ENCODE peak calls at places on chromosomes 5 and 9, in ten cellular contexts. One of them, this sample, is unnamed. For H3K27me3 and H3K9me3, the result is how much of the 10 kb centered on the place peaks cover.

GRCh38 chr9:16671591-16672137 is 198.8 kb downstream of the BNC2 start:
- DNase-seq in aorta: no peak
- DNase-seq in CD4-positive, alpha-beta T cell: no peak
- DNase-seq in tibial artery: no peak
- DNase-seq in SJSA1: no peak
- DNase-seq in CD8-positive, alpha-beta memory T cell: no peak
- DNase-seq in astrocyte: peak
- DNase-seq in ovary: no peak
- DNase-seq in mammary epithelial cell: peak
- DNase-seq in PC-3: peak
- DNase-seq in this sample: no peak

GRCh38 chr9:76887951-76888350 is 18.0 kb downstream of the PRUNE2 start:
- DNase-seq in aorta: no peak
- DNase-seq in CD4-positive, alpha-beta T cell: no peak
- DNase-seq in tibial artery: no peak
- DNase-seq in SJSA1: no peak
- DNase-seq in CD8-positive, alpha-beta memory T cell: no peak
- DNase-seq in astrocyte: no peak
- DNase-seq in ovary: no peak
- DNase-seq in mammary epithelial cell: no peak
- DNase-seq in PC-3: no peak
- DNase-seq in this sample: no peak

GRCh38 chr9:130239741-130240241 is 25.8 kb upstream of the HMCN2 start:
- DNase-seq in aorta: peak
- DNase-seq in CD4-positive, alpha-beta T cell: no peak
- DNase-seq in tibial artery: no peak
- DNase-seq in SJSA1: no peak
- DNase-seq in CD8-positive, alpha-beta memory T cell: no peak
- DNase-seq in astrocyte: no peak
- DNase-seq in ovary: no peak
- DNase-seq in mammary epithelial cell: no peak
- DNase-seq in PC-3: no peak
- DNase-seq in this sample: peak

GRCh38 chr5:58294598-58295298 is 165.1 kb downstream of the PLK2 start:
- DNase-seq in aorta: no peak
- DNase-seq in CD4-positive, alpha-beta T cell: no peak
- DNase-seq in tibial artery: no peak
- DNase-seq in SJSA1: no peak
- DNase-seq in CD8-positive, alpha-beta memory T cell: no peak
- DNase-seq in astrocyte: peak
- DNase-seq in ovary: no peak
- DNase-seq in mammary epithelial cell: peak
- DNase-seq in PC-3: peak
- DNase-seq in this sample: no peak

GRCh38 chr9:81032030-81032572 is 657.2 kb downstream of the TLE1 start:
- DNase-seq in aorta: peak
- DNase-seq in CD4-positive, alpha-beta T cell: no peak
- DNase-seq in tibial artery: peak
- DNase-seq in SJSA1: peak
- DNase-seq in CD8-positive, alpha-beta memory T cell: no peak
- DNase-seq in astrocyte: peak
- DNase-seq in ovary: peak
- DNase-seq in mammary epithelial cell: peak
- DNase-seq in PC-3: peak
- DNase-seq in this sample: no peak

GRCh38 chr9:32954642-32955041 is 46.8 kb downstream of the APTX start:
- DNase-seq in aorta: no peak
- DNase-seq in CD4-positive, alpha-beta T cell: no peak
- DNase-seq in tibial artery: no peak
- DNase-seq in SJSA1: no peak
- DNase-seq in CD8-positive, alpha-beta memory T cell: no peak
- DNase-seq in astrocyte: peak
- DNase-seq in ovary: no peak
- DNase-seq in mammary epithelial cell: no peak
- DNase-seq in PC-3: no peak
- DNase-seq in this sample: no peak

GRCh38 chr9:122389799-122390481 is 19.1 kb downstream of the PTGS1 start:
- DNase-seq in aorta: no peak
- DNase-seq in CD4-positive, alpha-beta T cell: no peak
- DNase-seq in tibial artery: no peak
- DNase-seq in SJSA1: no peak
- DNase-seq in CD8-positive, alpha-beta memory T cell: no peak
- DNase-seq in astrocyte: peak
- DNase-seq in ovary: no peak
- DNase-seq in mammary epithelial cell: peak
- DNase-seq in PC-3: peak
- DNase-seq in this sample: no peak

GRCh38 chr9:134526798-134527492 is 114.7 kb upstream of the COL5A1 start:
- DNase-seq in aorta: peak
- DNase-seq in CD4-positive, alpha-beta T cell: no peak
- DNase-seq in tibial artery: no peak
- DNase-seq in SJSA1: no peak
- DNase-seq in CD8-positive, alpha-beta memory T cell: no peak
- DNase-seq in astrocyte: no peak
- DNase-seq in ovary: no peak
- DNase-seq in mammary epithelial cell: no peak
- DNase-seq in PC-3: no peak
- DNase-seq in this sample: no peak

GRCh38 chr5:11182441-11183080 is 421.5 kb upstream of the DAP start:
- DNase-seq in aorta: no peak
- DNase-seq in CD4-positive, alpha-beta T cell: no peak
- DNase-seq in tibial artery: no peak
- DNase-seq in SJSA1: peak
- DNase-seq in CD8-positive, alpha-beta memory T cell: no peak
- DNase-seq in astrocyte: peak
- DNase-seq in ovary: no peak
- DNase-seq in mammary epithelial cell: no peak
- DNase-seq in PC-3: peak
- DNase-seq in this sample: no peak

GRCh38 chr5:157267766-157268480 is 2.0 kb downstream of the CYFIP2 start:
- DNase-seq in aorta: no peak
- DNase-seq in CD4-positive, alpha-beta T cell: no peak
- DNase-seq in tibial artery: no peak
- DNase-seq in SJSA1: no peak
- DNase-seq in CD8-positive, alpha-beta memory T cell: no peak
- DNase-seq in astrocyte: no peak
- DNase-seq in ovary: no peak
- DNase-seq in mammary epithelial cell: no peak
- DNase-seq in PC-3: peak
- DNase-seq in this sample: no peak

GRCh38 chr9:36721846-36722588 is 149.3 kb downstream of the MELK start:
- DNase-seq in aorta: no peak
- DNase-seq in CD4-positive, alpha-beta T cell: no peak
- DNase-seq in tibial artery: no peak
- DNase-seq in SJSA1: no peak
- DNase-seq in CD8-positive, alpha-beta memory T cell: no peak
- DNase-seq in astrocyte: no peak
- DNase-seq in ovary: peak
- DNase-seq in mammary epithelial cell: no peak
- DNase-seq in PC-3: no peak
- DNase-seq in this sample: no peak

GRCh38 chr5:52177193-52177592 is 610.5 kb upstream of the ITGA1 start:
- DNase-seq in aorta: no peak
- DNase-seq in CD4-positive, alpha-beta T cell: no peak
- DNase-seq in tibial artery: no peak
- DNase-seq in SJSA1: no peak
- DNase-seq in CD8-positive, alpha-beta memory T cell: no peak
- DNase-seq in astrocyte: no peak
- DNase-seq in ovary: no peak
- DNase-seq in mammary epithelial cell: no peak
- DNase-seq in PC-3: no peak
- DNase-seq in this sample: no peak

GRCh38 chr9:33331411-33331891 is 41.1 kb downstream of the NFX1 start:
- DNase-seq in aorta: no peak
- DNase-seq in CD4-positive, alpha-beta T cell: no peak
- DNase-seq in tibial artery: no peak
- DNase-seq in SJSA1: no peak
- DNase-seq in CD8-positive, alpha-beta memory T cell: no peak
- DNase-seq in astrocyte: peak
- DNase-seq in ovary: no peak
- DNase-seq in mammary epithelial cell: no peak
- DNase-seq in PC-3: no peak
- DNase-seq in this sample: no peak

GRCh38 chr5:130206686-130207085 is 302.4 kb downstream of the CHSY3 start:
- DNase-seq in aorta: no peak
- DNase-seq in CD4-positive, alpha-beta T cell: no peak
- DNase-seq in tibial artery: no peak
- DNase-seq in SJSA1: no peak
- DNase-seq in CD8-positive, alpha-beta memory T cell: no peak
- DNase-seq in astrocyte: no peak
- DNase-seq in ovary: no peak
- DNase-seq in mammary epithelial cell: no peak
- DNase-seq in PC-3: peak
- DNase-seq in this sample: no peak

GRCh38 chr5:139181835-139182452 is 16.2 kb downstream of the SIL1 start:
- DNase-seq in aorta: no peak
- DNase-seq in CD4-positive, alpha-beta T cell: no peak
- DNase-seq in tibial artery: no peak
- DNase-seq in SJSA1: no peak
- DNase-seq in CD8-positive, alpha-beta memory T cell: no peak
- DNase-seq in astrocyte: peak
- DNase-seq in ovary: no peak
- DNase-seq in mammary epithelial cell: peak
- DNase-seq in PC-3: peak
- DNase-seq in this sample: no peak

GRCh38 chr9:89493671-89494070 is 4.2 kb downstream of the SEMA4D start:
- DNase-seq in aorta: no peak
- DNase-seq in CD4-positive, alpha-beta T cell: no peak
- DNase-seq in tibial artery: no peak
- DNase-seq in SJSA1: no peak
- DNase-seq in CD8-positive, alpha-beta memory T cell: no peak
- DNase-seq in astrocyte: no peak
- DNase-seq in ovary: no peak
- DNase-seq in mammary epithelial cell: no peak
- DNase-seq in PC-3: no peak
- DNase-seq in this sample: no peak

GRCh38 chr5:131749138-131749537 is 47.7 kb downstream of the FNIP1 start:
- DNase-seq in aorta: no peak
- DNase-seq in CD4-positive, alpha-beta T cell: no peak
- DNase-seq in tibial artery: no peak
- DNase-seq in SJSA1: no peak
- DNase-seq in CD8-positive, alpha-beta memory T cell: no peak
- DNase-seq in astrocyte: peak
- DNase-seq in ovary: no peak
- DNase-seq in mammary epithelial cell: peak
- DNase-seq in PC-3: peak
- DNase-seq in this sample: no peak

GRCh38 chr5:95927927-95928723 is 33.5 kb downstream of the ELL2 start:
- DNase-seq in aorta: no peak
- DNase-seq in CD4-positive, alpha-beta T cell: no peak
- DNase-seq in tibial artery: no peak
- DNase-seq in SJSA1: no peak
- DNase-seq in CD8-positive, alpha-beta memory T cell: no peak
- DNase-seq in astrocyte: no peak
- DNase-seq in ovary: no peak
- DNase-seq in mammary epithelial cell: no peak
- DNase-seq in PC-3: no peak
- DNase-seq in this sample: no peak

GRCh38 chr5:80147119-80147815 is 108.6 kb downstream of the SERINC5 start:
- DNase-seq in aorta: no peak
- DNase-seq in CD4-positive, alpha-beta T cell: no peak
- DNase-seq in tibial artery: no peak
- DNase-seq in SJSA1: no peak
- DNase-seq in CD8-positive, alpha-beta memory T cell: no peak
- DNase-seq in astrocyte: no peak
- DNase-seq in ovary: no peak
- DNase-seq in mammary epithelial cell: no peak
- DNase-seq in PC-3: no peak
- DNase-seq in this sample: no peak
- H3K27ac ChIP-seq in aorta: no peak
- H3K27ac ChIP-seq in CD4-positive, alpha-beta T cell: no peak
- H3K27ac ChIP-seq in tibial artery: no peak
- H3K27ac ChIP-seq in SJSA1: no peak
- H3K27ac ChIP-seq in CD8-positive, alpha-beta memory T cell: no peak
- H3K27ac ChIP-seq in astrocyte: no peak
- H3K27ac ChIP-seq in ovary: no peak
- H3K27ac ChIP-seq in mammary epithelial cell: no peak
- H3K27ac ChIP-seq in PC-3: no peak
- H3K27ac ChIP-seq in this sample: no peak

GRCh38 chr9:113876806-113877236 is 712 bp downstream of the ZNF618 start:
- DNase-seq in aorta: no peak
- DNase-seq in CD4-positive, alpha-beta T cell: no peak
- DNase-seq in tibial artery: no peak
- DNase-seq in SJSA1: peak
- DNase-seq in CD8-positive, alpha-beta memory T cell: no peak
- DNase-seq in astrocyte: no peak
- DNase-seq in ovary: no peak
- DNase-seq in mammary epithelial cell: no peak
- DNase-seq in PC-3: peak
- DNase-seq in this sample: no peak
- H3K27me3 ChIP-seq in aorta: under half
- H3K27me3 ChIP-seq in CD4-positive, alpha-beta T cell: under half
- H3K27me3 ChIP-seq in tibial artery: under half
- H3K27me3 ChIP-seq in SJSA1: under half
- H3K27me3 ChIP-seq in CD8-positive, alpha-beta memory T cell: under half
- H3K27me3 ChIP-seq in astrocyte: under half
- H3K27me3 ChIP-seq in ovary: under half
- H3K27me3 ChIP-seq in mammary epithelial cell: under half
- H3K27me3 ChIP-seq in PC-3: under half
- H3K27me3 ChIP-seq in this sample: under half

DNA sequence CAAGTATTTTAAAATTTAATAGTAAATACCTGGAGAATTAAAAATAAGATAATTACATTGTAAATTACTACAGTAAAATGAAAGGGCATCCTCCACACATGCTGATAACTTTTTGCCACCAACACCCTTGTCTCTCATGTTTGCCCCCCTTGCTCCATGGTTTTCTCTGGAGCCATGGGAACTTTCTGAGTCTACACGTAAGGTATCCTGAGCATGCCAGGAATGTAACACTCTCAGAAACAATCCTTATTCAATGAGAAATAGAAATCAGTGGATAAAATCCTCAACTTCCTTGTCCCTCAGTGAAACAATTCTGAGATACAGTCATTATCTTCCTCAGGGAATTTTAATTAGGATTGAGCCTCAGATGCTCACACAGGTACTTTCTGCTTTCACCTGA is 108.9 kb downstream of the IZUMO3 start:
- DNase-seq in aorta: no peak
- DNase-seq in CD4-positive, alpha-beta T cell: no peak
- DNase-seq in tibial artery: no peak
- DNase-seq in SJSA1: no peak
- DNase-seq in CD8-positive, alpha-beta memory T cell: no peak
- DNase-seq in astrocyte: peak
- DNase-seq in ovary: no peak
- DNase-seq in mammary epithelial cell: no peak
- DNase-seq in PC-3: no peak
- DNase-seq in this sample: no peak
- H3K9me3 ChIP-seq in aorta: under half
- H3K9me3 ChIP-seq in CD4-positive, alpha-beta T cell: under half
- H3K9me3 ChIP-seq in tibial artery: under half
- H3K9me3 ChIP-seq in SJSA1: under half
- H3K9me3 ChIP-seq in CD8-positive, alpha-beta memory T cell: under half
- H3K9me3 ChIP-seq in astrocyte: under half
- H3K9me3 ChIP-seq in ovary: under half
- H3K9me3 ChIP-seq in mammary epithelial cell: under half
- H3K9me3 ChIP-seq in PC-3: under half
- H3K9me3 ChIP-seq in this sample: under half

DNA sequence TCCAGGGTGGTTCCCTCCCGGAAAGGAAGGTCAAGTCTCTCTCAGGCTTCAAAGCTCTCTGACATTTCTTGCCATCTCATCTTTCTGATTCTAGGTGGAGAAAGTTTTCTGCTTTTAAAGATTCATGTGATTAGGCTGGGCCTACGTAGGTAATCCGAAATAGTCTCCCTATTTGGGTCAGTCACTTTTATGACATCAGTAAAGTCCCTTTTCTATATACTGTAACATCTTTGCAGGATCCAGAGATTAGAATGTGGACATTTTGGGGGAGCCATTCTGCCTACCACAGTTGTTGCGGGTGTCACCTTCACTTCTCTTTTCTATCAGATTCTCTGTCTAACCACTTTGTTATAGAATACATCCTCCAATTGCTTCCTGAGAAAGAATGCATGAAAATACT is 1.9 kb upstream of the RNF180 start:
- DNase-seq in aorta: no peak
- DNase-seq in CD4-positive, alpha-beta T cell: no peak
- DNase-seq in tibial artery: no peak
- DNase-seq in SJSA1: no peak
- DNase-seq in CD8-positive, alpha-beta memory T cell: no peak
- DNase-seq in astrocyte: no peak
- DNase-seq in ovary: no peak
- DNase-seq in mammary epithelial cell: no peak
- DNase-seq in PC-3: no peak
- DNase-seq in this sample: no peak
- H3K27ac ChIP-seq in aorta: peak
- H3K27ac ChIP-seq in CD4-positive, alpha-beta T cell: no peak
- H3K27ac ChIP-seq in tibial artery: peak
- H3K27ac ChIP-seq in SJSA1: no peak
- H3K27ac ChIP-seq in CD8-positive, alpha-beta memory T cell: no peak
- H3K27ac ChIP-seq in astrocyte: no peak
- H3K27ac ChIP-seq in ovary: no peak
- H3K27ac ChIP-seq in mammary epithelial cell: no peak
- H3K27ac ChIP-seq in PC-3: no peak
- H3K27ac ChIP-seq in this sample: no peak